ENCODE peak calls at places on chromosomes 5 and 9, in six cellular contexts. Q, D, F, P, Z and V are unnamed samples.

GRCh38 chr5:169758886-169759285 is 121.8 kb downstream of the DOCK2 start:
- DNase-seq in P (no peak), Z (no peak), D (no peak), F (no peak), Q (no peak), V (no peak)

GRCh38 chr9:20606637-20607036 is 15.7 kb downstream of the MLLT3 start:
- DNase-seq in Z (no peak), P (no peak), Q (no peak), F (no peak), D (no peak), V (no peak)

GRCh38 chr9:129352157-129352870 is 174.3 kb upstream of the IER5L start:
- DNase-seq in P (no peak), F (no peak), D (no peak), Z (peak), Q (no peak), V (no peak)

GRCh38 chr5:7398596-7399260 is 2.8 kb downstream of the ADCY2 start:
- DNase-seq in D (no peak), P (no peak), Q (no peak), Z (no peak), F (no peak), V (no peak)

GRCh38 chr5:78518365-78519197 is 130.0 kb downstream of the LHFPL2 start:
- DNase-seq in Z (peak), Q (no peak), F (no peak), D (no peak), P (no peak), V (no peak)

GRCh38 chr9:136694163-136694864 is 7.1 kb upstream of the AGPAT2 start:
- DNase-seq in P (no peak), Z (no peak), F (no peak), D (no peak), Q (no peak), V (no peak)

GRCh38 chr9:37903581-37903830 is 421 bp downstream of the SLC25A51 start:
- DNase-seq in Z (peak), D (no peak), F (no peak), Q (no peak), P (no peak), V (no peak)

GRCh38 chr5:9845185-9845584 is 215.0 kb upstream of the TAS2R1 start:
- DNase-seq in Q (no peak), D (no peak), P (no peak), Z (no peak), F (no peak), V (no peak)

GRCh38 chr5:68315679-68316271 is 100.2 kb downstream of the PIK3R1 start:
- DNase-seq in D (peak), P (peak), F (no peak), Z (no peak), Q (no peak), V (no peak)

GRCh38 chr5:68240196-68240595 is 24.6 kb downstream of the PIK3R1 start:
- DNase-seq in Z (no peak), Q (no peak), D (no peak), F (no peak), P (no peak), V (no peak)